ENCODE peak calls at places on chromosomes 12 and 14, in ten cellular contexts. J, O, U, C, K, P, I, F, V and Z are unnamed samples.

GRCh38 chr12:103326190-103326589 is 169.6 kb downstream of the C12orf42 start:
- DNase-seq in P (no peak), I (no peak), C (peak), F (no peak), K (no peak), J (no peak), O (no peak), U (peak), V (no peak), Z (no peak)

GRCh38 chr14:59349154-59349772 is 115.9 kb downstream of the GPR135 start:
- DNase-seq in F (peak), P (no peak), O (no peak), K (peak), U (no peak), J (no peak), C (no peak), I (no peak), V (no peak), Z (no peak)

GRCh38 chr14:70280931-70281330 is 78.6 kb downstream of the COX16 start:
- DNase-seq in K (no peak), F (no peak), U (peak), P (no peak), O (no peak), C (no peak), V (no peak), I (no peak), J (no peak), Z (no peak)

GRCh38 chr12:128314611-128315010 is 47.6 kb downstream of the TMEM132C start:
- DNase-seq in C (no peak), F (no peak), J (no peak), K (no peak), U (no peak), I (no peak), P (no peak), V (no peak), O (no peak), Z (no peak)

GRCh38 chr14:99273025-99273723 is 1.2 kb upstream of the BCL11B start:
- DNase-seq in P (no peak), O (peak), V (peak), K (no peak), J (no peak), U (peak), C (peak), I (peak), F (peak), Z (no peak)

GRCh38 chr14:53491256-53491905 is 338.3 kb upstream of the DDHD1 start:
- DNase-seq in P (peak), F (peak), I (no peak), K (peak), U (no peak), V (no peak), O (peak), C (no peak), J (peak), Z (no peak)

GRCh38 chr12:76623929-76624328 is 64.4 kb upstream of the OSBPL8 start:
- DNase-seq in K (peak), V (peak), C (no peak), O (peak), U (no peak), P (peak), I (peak), J (peak), F (peak), Z (no peak)

GRCh38 chr12:56204275-56204674 is 15.0 kb upstream of the SMARCC2 start:
- DNase-seq in C (no peak), F (no peak), J (no peak), U (no peak), P (no peak), K (no peak), I (no peak), O (no peak), V (no peak), Z (no peak)

GRCh38 chr12:88310666-88311065 is 168.6 kb downstream of the TMTC3 start:
- DNase-seq in V (no peak), F (peak), U (no peak), I (no peak), J (no peak), P (no peak), K (peak), C (no peak), O (no peak), Z (no peak)

GRCh38 chr12:65662590-65662989 is 161.7 kb upstream of the HMGA2 start:
- DNase-seq in C (no peak), F (no peak), K (no peak), V (no peak), J (no peak), P (no peak), O (no peak), U (no peak), I (no peak), Z (no peak)

GRCh38 chr12:106025129-106025528 is 113.6 kb downstream of the NUAK1 start:
- DNase-seq in F (no peak), U (no peak), K (no peak), V (no peak), J (no peak), I (no peak), P (no peak), C (no peak), O (no peak), Z (no peak)

GRCh38 chr14:55814873-55815272 is 234.9 kb downstream of the KTN1 start:
- DNase-seq in V (no peak), U (no peak), P (peak), C (no peak), K (no peak), F (peak), J (peak), I (no peak), O (peak), Z (no peak)

GRCh38 chr12:27822076-27822712 is 42.2 kb upstream of the MANSC4 start:
- DNase-seq in C (no peak), K (peak), J (peak), P (peak), U (no peak), O (peak), V (no peak), I (no peak), F (peak), Z (no peak)

GRCh38 chr14:104856157-104856868 is 8.8 kb upstream of the CEP170B start:
- DNase-seq in K (no peak), O (no peak), C (no peak), J (no peak), I (no peak), P (no peak), V (no peak), U (no peak), F (no peak), Z (peak)

GRCh38 chr12:59070534-59070933 is 150.2 kb upstream of the LRIG3 start:
- DNase-seq in I (no peak), J (no peak), C (no peak), P (peak), O (peak), F (peak), K (no peak), U (no peak), V (no peak), Z (no peak)

GRCh38 chr12:59069481-59069880 is 149.2 kb upstream of the LRIG3 start:
- DNase-seq in O (no peak), K (peak), C (no peak), J (no peak), P (no peak), F (peak), V (no peak), U (no peak), I (no peak), Z (no peak)

GRCh38 chr12:59066445-59066844 is 146.1 kb upstream of the LRIG3 start:
- DNase-seq in P (peak), V (no peak), K (no peak), C (no peak), O (peak), I (no peak), F (no peak), J (no peak), U (no peak), Z (no peak)

GRCh38 chr12:59067068-59067467 is 146.8 kb upstream of the LRIG3 start:
- DNase-seq in P (peak), K (peak), O (peak), U (no peak), I (no peak), C (no peak), V (no peak), J (peak), F (peak), Z (no peak)
- H3K4me3 ChIP-seq in P (no peak), K (no peak), O (no peak), U (no peak), I (no peak), C (no peak), V (no peak), J (no peak), F (no peak), Z (no peak)

GRCh38 chr12:53870122-53870521 is 68.5 kb upstream of the HOXC13 start:
- DNase-seq in C (no peak), K (no peak), F (no peak), P (no peak), V (no peak), I (no peak), U (peak), O (no peak), J (no peak), Z (no peak)
- TF ChIP-seq CTCF in C (no peak), K (no peak), F (no peak), P (no peak), V (no peak), I (no peak), U (peak), O (no peak), J (no peak), Z (no peak)

DNA sequence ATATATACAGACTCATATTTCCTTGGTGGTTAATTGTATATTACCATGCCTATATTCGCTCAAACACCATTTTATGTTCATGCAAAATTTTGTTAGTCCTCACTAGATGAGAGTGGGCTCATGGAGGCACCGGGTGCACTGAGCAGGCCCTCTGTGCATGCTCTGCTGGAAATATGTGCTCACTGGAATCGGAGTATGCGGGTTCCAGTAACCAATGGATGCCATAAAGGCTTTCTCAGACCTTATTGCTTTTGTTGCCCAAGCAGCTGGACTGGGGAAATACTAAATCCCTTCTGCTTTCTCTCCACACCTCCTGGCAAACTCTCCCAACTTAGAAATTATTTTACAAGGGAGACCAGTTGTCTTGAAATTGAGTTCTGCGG is 7.7 kb upstream of the HOXC6 start:
- DNase-seq in V (no peak), P (no peak), C (no peak), O (no peak), U (no peak), J (no peak), K (no peak), I (no peak), F (no peak), Z (no peak)
- H3K4me3 ChIP-seq in V (no peak), P (peak), C (no peak), O (no peak), U (no peak), J (no peak), K (no peak), I (no peak), F (no peak), Z (peak)

GRCh38 chr14:81062816-81063215 is 107.4 kb downstream of the TSHR start:
- DNase-seq in J (peak), K (peak), I (no peak), O (no peak), F (no peak), V (no peak), U (peak), C (no peak), P (no peak), Z (no peak)
- TF ChIP-seq CTCF in J (peak), K (no peak), I (no peak), O (no peak), F (no peak), V (no peak), U (peak), C (peak), P (no peak), Z (no peak)